ENCODE peak calls at places on chromosomes 4 and X, in five cellular contexts. R is heart left ventricle, Y is mammary epithelial cell, F is lung, I is mesendoderm. P is an unnamed sample.

GRCh38 chr4:153781717-153782416 is 7.0 kb downstream of the SFRP2 start:
- DNase-seq in Y (no peak), R (no peak), I (no peak), F (no peak), P (no peak)

GRCh38 chrX:10450229-10450958 is 170.0 kb downstream of the MID1 start:
- DNase-seq in Y (peak; percentile 66), I (no peak), R (no peak), F (no peak), P (no peak)

GRCh38 chr4:151885123-151885522 is 124.3 kb upstream of the GATB start:
- DNase-seq in Y (no peak), I (no peak), R (no peak), F (no peak), P (no peak)

GRCh38 chrX:101210630-101211029 is 9.0 kb upstream of the DRP2 start:
- DNase-seq in R (no peak), Y (no peak), F (no peak), I (no peak), P (no peak)

GRCh38 chrX:30141966-30142365 is 73.4 kb upstream of the MAGEB2 start:
- DNase-seq in F (no peak), I (peak; percentile 75), R (no peak), Y (peak; percentile 24), P (no peak)

GRCh38 chr4:185096032-185096653 is 46.9 kb upstream of the SLC25A4 start:
- DNase-seq in F (no peak), I (peak; percentile 50), Y (peak; percentile 16), R (no peak), P (no peak)

GRCh38 chr4:41132055-41132683 is 82.2 kb downstream of the APBB2 start:
- DNase-seq in F (no peak), Y (peak; percentile 48), I (no peak), R (no peak), P (no peak)

GRCh38 chr4:152364383-152364782 is 171.5 kb downstream of the FBXW7 start:
- DNase-seq in I (no peak), Y (no peak), R (no peak), F (no peak), P (no peak)

GRCh38 chrX:150731795-150732194 is 38.6 kb downstream of the MTMR1 start:
- DNase-seq in Y (peak; percentile 90), F (no peak), I (no peak), R (no peak), P (no peak)

GRCh38 chr4:83109480-83110221 is 4.9 kb downstream of the PLAC8 start:
- DNase-seq in F (no peak), I (peak; percentile 82), R (peak; percentile 77), Y (no peak), P (peak; percentile 26)

GRCh38 chrX:148540114-148540513 is 39.7 kb downstream of the AFF2 start:
- DNase-seq in F (no peak), R (no peak), Y (no peak), I (peak; percentile 45), P (no peak)

GRCh38 chr4:123390846-123391456 is 5.6 kb upstream of the SPRY1 start:
- DNase-seq in R (no peak), I (peak; percentile 16), Y (no peak), F (no peak), P (no peak)

GRCh38 chr4:82201303-82201702 is 172.5 kb downstream of the HNRNPD start:
- DNase-seq in F (no peak), R (no peak), I (no peak), Y (peak; percentile 70), P (no peak)

GRCh38 chrX:137858106-137858505 is 292.2 kb downstream of the ZIC3 start:
- DNase-seq in R (no peak), F (no peak), Y (no peak), I (peak; percentile 19), P (no peak)

GRCh38 chr4:2417196-2417764 is 1.2 kb downstream of the ZFYVE28 start:
- DNase-seq in I (no peak), Y (no peak), R (no peak), F (no peak), P (no peak)

GRCh38 chrX:42094208-42094607 is 170.9 kb upstream of the CASK start:
- DNase-seq in R (no peak), I (no peak), Y (no peak), F (no peak), P (no peak)

GRCh38 chrX:10582945-10583344 is 37.4 kb downstream of the MID1 start:
- DNase-seq in Y (no peak), R (no peak), I (no peak), F (no peak), P (no peak)

GRCh38 chr4:14289708-14290107 is 662.2 kb upstream of the BOD1L1 start:
- DNase-seq in R (no peak), Y (peak; percentile 90), F (no peak), I (no peak), P (no peak)
- H3K4me3 ChIP-seq in R (no peak overlapping the region), Y (peak overlapping the region; percentile 54), F (no peak overlapping the region), I (no peak overlapping the region), P (no peak overlapping the region)

GRCh38 chrX:19795289-19795688 is 92.1 kb downstream of the SH3KBP1 start:
- DNase-seq in I (no peak), Y (no peak), F (no peak), R (no peak), P (no peak)

GRCh38 chrX:19804168-19804567 is 83.2 kb downstream of the SH3KBP1 start:
- DNase-seq in F (no peak), R (no peak), I (no peak), Y (no peak), P (no peak)

GRCh38 chrX:19800821-19801220 is 86.6 kb downstream of the SH3KBP1 start:
- DNase-seq in I (no peak), Y (no peak), R (no peak), F (no peak), P (no peak)

GRCh38 chrX:19798423-19798822 is 89.0 kb downstream of the SH3KBP1 start:
- DNase-seq in R (no peak), I (no peak), F (no peak), Y (peak; percentile 9), P (no peak)

GRCh38 chrX:19799319-19800182 is 87.8 kb downstream of the SH3KBP1 start:
- DNase-seq in I (no peak), Y (no peak), F (no peak), R (no peak), P (no peak)
- H3K4me3 ChIP-seq in I (no peak overlapping the region), Y (no peak overlapping the region), F (no peak overlapping the region), R (peak overlapping the region; percentile 28), P (peak overlapping the region; percentile 14)

GRCh38 chr4:176882201-176882600 is 89.5 kb upstream of the VEGFC start:
- DNase-seq in Y (no peak), I (no peak), F (no peak), R (no peak), P (no peak)

GRCh38 chr4:176885224-176885623 is 92.5 kb upstream of the VEGFC start:
- DNase-seq in Y (no peak), I (no peak), F (no peak), R (no peak), P (no peak)

GRCh38 chr4:176886135-176886534 is 93.4 kb upstream of the VEGFC start:
- DNase-seq in I (no peak), R (no peak), Y (no peak), F (no peak), P (no peak)

GRCh38 chr4:176883108-176883550 is 90.4 kb upstream of the VEGFC start:
- DNase-seq in F (no peak), R (no peak), I (no peak), Y (no peak), P (no peak)

DNA sequence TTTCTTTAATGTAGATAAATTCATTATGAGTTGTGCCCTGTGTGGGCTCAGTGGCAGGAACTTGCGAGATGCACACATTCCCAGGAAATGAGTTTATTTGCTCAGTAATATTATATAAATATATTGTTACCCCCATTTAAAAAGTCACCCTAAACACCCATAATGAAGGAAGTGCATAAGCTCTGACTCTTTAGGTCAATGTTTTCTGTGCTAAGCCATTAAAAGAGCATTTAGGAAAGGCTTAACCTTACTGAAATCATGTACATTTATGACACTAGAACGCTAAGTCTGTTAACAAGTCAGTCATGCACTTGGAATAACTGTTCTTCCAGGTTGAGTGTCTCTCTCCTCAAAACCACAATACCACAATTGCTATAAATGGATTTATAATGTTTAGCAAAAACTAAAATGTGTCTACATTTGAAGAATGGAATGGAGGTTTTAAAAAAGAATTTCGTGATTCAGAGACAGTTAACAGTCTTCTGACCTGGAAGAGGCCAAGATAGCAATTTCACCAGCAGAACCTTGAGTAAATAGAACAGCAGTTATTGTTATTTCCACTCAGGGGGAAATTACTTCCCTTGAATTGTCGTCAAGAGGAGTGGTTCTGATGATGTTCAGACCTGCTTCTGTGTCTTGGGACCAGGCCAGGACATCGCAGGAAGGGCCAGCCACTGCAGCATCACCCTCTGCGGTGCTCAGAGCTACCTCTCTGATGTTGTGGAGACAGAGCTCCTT is 91.1 kb upstream of the VEGFC start:
- DNase-seq in F (no peak), I (no peak), Y (peak; percentile 43), R (peak; percentile 24), P (no peak)
- H3K4me3 ChIP-seq in F (no peak overlapping the region), I (no peak overlapping the region), Y (no peak overlapping the region), R (no peak overlapping the region), P (no peak overlapping the region)

GRCh38 chr4:146654976-146655761 is 16.5 kb downstream of the POU4F2 start:
- DNase-seq in R (no peak), I (peak; percentile 79), Y (no peak), F (no peak), P (no peak)

GRCh38 chr4:146649232-146649631 is 10.5 kb downstream of the POU4F2 start:
- DNase-seq in Y (no peak), I (no peak), R (no peak), F (no peak), P (no peak)

GRCh38 chr4:146650034-146650433 is 11.3 kb downstream of the POU4F2 start:
- DNase-seq in I (no peak), Y (no peak), F (no peak), R (no peak), P (no peak)

DNA sequence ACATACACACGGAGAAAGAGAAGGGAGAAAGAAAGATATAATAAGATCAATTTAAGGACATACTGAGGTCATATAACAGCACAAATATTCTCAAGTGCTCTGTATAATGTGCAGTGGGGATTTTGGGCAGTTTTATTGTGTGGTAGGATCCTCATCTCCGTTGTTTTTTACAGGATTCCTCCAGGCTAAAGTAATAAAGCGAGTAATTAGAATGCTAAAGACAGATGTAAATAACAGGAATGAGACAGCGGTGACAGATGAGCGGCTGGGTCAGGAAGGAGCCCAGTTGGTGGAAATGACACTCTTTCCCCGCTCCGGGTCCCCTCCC is 15.9 kb downstream of the POU4F2 start:
- DNase-seq in F (no peak), I (no peak), R (no peak), Y (no peak), P (no peak)
- H3K4me3 ChIP-seq in F (no peak overlapping the region), I (no peak overlapping the region), R (peak overlapping the region; percentile 55), Y (no peak overlapping the region), P (peak overlapping the region; percentile 68)

GRCh38 chr4:52711834-52712171 is 39.4 kb downstream of the ERVMER34-1 start:
- DNase-seq in Y (no peak), F (no peak), R (no peak), I (no peak), P (no peak)
- H3K4me3 ChIP-seq in Y (peak overlapping the region; percentile 58), F (no peak overlapping the region), R (peak overlapping the region; percentile 73), I (no peak overlapping the region), P (peak overlapping the region; percentile 98)

DNA sequence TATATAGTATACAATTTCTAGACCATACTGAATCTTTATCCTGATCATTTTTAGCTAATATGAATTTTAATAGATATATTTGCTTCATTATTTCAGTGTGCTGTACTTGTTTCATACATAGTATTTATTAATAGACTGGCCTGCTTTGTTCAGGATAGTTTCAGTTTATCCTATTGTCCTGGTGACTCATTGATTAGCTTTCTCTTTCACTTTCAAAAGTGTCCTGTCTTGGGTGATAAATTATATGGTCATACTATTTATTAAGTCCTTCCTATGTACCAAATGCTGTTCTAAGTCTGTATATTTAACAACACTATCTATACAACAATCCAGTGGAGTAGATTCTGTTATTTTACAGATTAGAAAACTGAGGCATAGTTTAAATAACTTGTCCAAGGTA is 153.8 kb upstream of the RAPGEF2 start:
- DNase-seq in Y (peak; percentile 68), F (no peak), R (no peak), I (no peak), P (no peak)
- H3K4me3 ChIP-seq in Y (no peak overlapping the region), F (no peak overlapping the region), R (no peak overlapping the region), I (no peak overlapping the region), P (peak overlapping the region; percentile 17)

GRCh38 chrX:43566170-43566569 is 89.9 kb upstream of the MAOA start:
- DNase-seq in R (no peak), Y (no peak), F (no peak), I (no peak), P (no peak)
- H3K4me3 ChIP-seq in R (no peak overlapping the region), Y (no peak overlapping the region), F (no peak overlapping the region), I (no peak overlapping the region), P (no peak overlapping the region)

P was measured in left ventricle myocardium inferior.